ENCODE peak calls at places on chromosomes 7 and 10, in five cellular contexts. G is OCI-LY7, K is MV-4-11, E is GM12865, A is BJ. P is an unnamed sample.

GRCh38 chr10:11284291-11285085 is 266.8 kb downstream of the CELF2 start:
- DNase-seq in E (no peak), G (no peak), A (no peak), K (no peak), P (no peak)

GRCh38 chr7:44912775-44913347 is 27.5 kb upstream of the PURB start:
- DNase-seq in E (no peak), A (no peak), K (no peak), G (no peak), P (peak; percentile 72)

GRCh38 chr10:36677170-36677768 is 448.1 kb upstream of the ANKRD30A start:
- DNase-seq in G (no peak), K (no peak), A (no peak), E (no peak), P (no peak)

GRCh38 chr7:135282621-135283295 is 49.1 kb downstream of the STRA8 start:
- DNase-seq in A (no peak), G (no peak), E (no peak), K (no peak), P (no peak)

GRCh38 chr10:99521474-99522077 is 11.2 kb upstream of the NKX2-3 start:
- DNase-seq in G (no peak), A (no peak), E (no peak), K (no peak), P (no peak)

GRCh38 chr10:73414230-73414981 is 548 bp upstream of the ANXA7 start:
- DNase-seq in K (no peak), G (no peak), E (no peak), A (no peak), P (peak; percentile 7)

GRCh38 chr7:132125872-132126595 is 450.2 kb downstream of the PLXNA4 start:
- DNase-seq in G (no peak), E (no peak), A (no peak), K (no peak), P (no peak)

GRCh38 chr7:84106291-84106690 is 88.3 kb downstream of the SEMA3A start:
- DNase-seq in E (no peak), A (no peak), K (no peak), G (no peak), P (no peak)

GRCh38 chr7:75575488-75576112 is 83.5 kb downstream of the SPDYE5 start:
- DNase-seq in A (no peak), E (no peak), K (no peak), G (no peak), P (peak; percentile 41)

GRCh38 chr7:142057101-142057500 is 54.4 kb upstream of the MGAM2 start:
- DNase-seq in K (no peak), G (no peak), A (no peak), E (no peak), P (no peak)

GRCh38 chr10:132272061-132272766 is 35.5 kb downstream of the STK32C start:
- DNase-seq in K (no peak), E (no peak), G (no peak), A (peak; percentile 19), P (peak; percentile 80)

GRCh38 chr10:33965795-33966581 is 631.5 kb upstream of the NRP1 start:
- DNase-seq in A (no peak), G (no peak), K (peak; percentile 65), E (no peak), P (no peak)

GRCh38 chr10:75358835-75359421 is 42.6 kb downstream of the ZNF503 start:
- DNase-seq in K (peak; percentile 99), G (no peak), A (peak; percentile 64), E (no peak), P (no peak)

GRCh38 chr10:78441010-78441409 is 407.3 kb downstream of the RPS24 start:
- DNase-seq in K (no peak), G (no peak), A (no peak), E (no peak), P (no peak)

GRCh38 chr10:121063744-121064143 is 212.6 kb downstream of the WDR11 start:
- DNase-seq in E (no peak), A (no peak), K (no peak), G (no peak), P (no peak)

GRCh38 chr10:24930427-24930826 is 22.0 kb downstream of the PRTFDC1 start:
- DNase-seq in E (peak; percentile 51), G (no peak), A (no peak), K (no peak), P (no peak)

GRCh38 chr7:159078193-159078910 is 66.3 kb downstream of the VIPR2 start:
- DNase-seq in E (no peak), A (no peak), K (no peak), G (no peak), P (no peak)

GRCh38 chr10:102775973-102776669 is 32.4 kb downstream of the WBP1L start:
- DNase-seq in A (no peak), K (peak; percentile 6), G (no peak), E (no peak), P (no peak)

GRCh38 chr10:92799591-92799990 is 48.7 kb upstream of the EXOC6 start:
- DNase-seq in A (no peak), K (no peak), G (no peak), E (no peak), P (no peak)

GRCh38 chr10:62073429-62073828 is 171.9 kb downstream of the ARID5B start:
- DNase-seq in E (no peak), A (no peak), G (no peak), K (no peak), P (no peak)

GRCh38 chr10:93124580-93125318 is 51.1 kb downstream of the CYP26A1 start:
- DNase-seq in A (no peak), K (peak; percentile 91), G (no peak), E (peak; percentile 64), P (no peak)

GRCh38 chr10:85580585-85580984 is 786.0 kb downstream of the GRID1 start:
- DNase-seq in A (no peak), K (no peak), G (no peak), E (no peak), P (no peak)

GRCh38 chr10:29926649-29927048 is 132.7 kb downstream of the JCAD start:
- DNase-seq in K (no peak), E (no peak), G (no peak), A (no peak), P (no peak)

GRCh38 chr10:125023269-125023668 is 81.3 kb downstream of the ZRANB1 start:
- DNase-seq in A (no peak), G (no peak), K (no peak), E (no peak), P (peak; percentile 56)

GRCh38 chr7:5497158-5498103 is 73.8 kb upstream of the TNRC18 start:
- DNase-seq in K (no peak), E (no peak), G (no peak), A (no peak), P (no peak)

GRCh38 chr7:11328309-11328708 is 354.6 kb downstream of the PHF14 start:
- DNase-seq in E (peak; percentile 54), G (no peak), A (no peak), K (no peak), P (peak; percentile 28)

GRCh38 chr10:48606530-48607355 is 1.9 kb upstream of the ARHGAP22 start:
- DNase-seq in K (peak; percentile 96), A (peak; percentile 91), E (no peak), G (no peak), P (no peak)

GRCh38 chr10:123774075-123774742 is 108.1 kb downstream of the GPR26 start:
- DNase-seq in E (no peak), A (no peak), K (no peak), G (no peak), P (no peak)

GRCh38 chr7:26688388-26688787 is 176.0 kb downstream of the SKAP2 start:
- DNase-seq in E (no peak), G (no peak), K (no peak), A (no peak), P (no peak)

GRCh38 chr10:30980951-30981616 is 50.6 kb downstream of the ZNF438 start:
- DNase-seq in A (no peak), G (no peak), E (no peak), K (no peak), P (peak; percentile 19)

GRCh38 chr10:108791794-108792474 is 1131.4 kb downstream of the XPNPEP1 start:
- DNase-seq in G (no peak), E (no peak), A (no peak), K (no peak), P (no peak)

GRCh38 chr10:44978570-44979280 is at the start of gene DEPP1:
- DNase-seq in K (peak; percentile 10), E (peak; percentile 75), A (peak; percentile 24), G (no peak), P (peak; percentile 99)

GRCh38 chr7:35185908-35186731 is 67.8 kb downstream of the TBX20 start:
- DNase-seq in A (no peak), E (no peak), K (no peak), G (no peak), P (peak; percentile 85)